ENCODE peak calls at places on chromosomes 7 and 10, in seven cellular contexts. One of them, this sample, is unnamed.

GRCh38 chr7:154684651-154685563 is 318.0 kb downstream of the PAXIP1 start:
- DNase-seq in hepatocyte: no peak
- DNase-seq in stimulated activated CD4-positive, alpha-beta T cell treated with anti-CD3 and anti-CD28 coated beads, Interleukin-1b, Interleukin-23, amount 100 ng/mL, for 1 hour: no peak
- DNase-seq in chondrocyte: no peak
- DNase-seq in iris pigment epithelial cell: no peak
- DNase-seq in naive thymus-derived CD4-positive, alpha-beta T cell: no peak
- DNase-seq in NCI-H1105: peak
- DNase-seq in this sample: no peak

GRCh38 chr7:134678115-134678514 is 31.5 kb downstream of the BPGM start:
- DNase-seq in hepatocyte: no peak
- DNase-seq in stimulated activated CD4-positive, alpha-beta T cell treated with anti-CD3 and anti-CD28 coated beads, Interleukin-1b, Interleukin-23, amount 100 ng/mL, for 1 hour: no peak
- DNase-seq in chondrocyte: no peak
- DNase-seq in iris pigment epithelial cell: no peak
- DNase-seq in naive thymus-derived CD4-positive, alpha-beta T cell: no peak
- DNase-seq in NCI-H1105: no peak
- DNase-seq in this sample: no peak

GRCh38 chr7:136275794-136276193 is 298.6 kb upstream of the MTPN start:
- DNase-seq in hepatocyte: no peak
- DNase-seq in stimulated activated CD4-positive, alpha-beta T cell treated with anti-CD3 and anti-CD28 coated beads, Interleukin-1b, Interleukin-23, amount 100 ng/mL, for 1 hour: no peak
- DNase-seq in chondrocyte: no peak
- DNase-seq in iris pigment epithelial cell: no peak
- DNase-seq in naive thymus-derived CD4-positive, alpha-beta T cell: no peak
- DNase-seq in NCI-H1105: no peak
- DNase-seq in this sample: no peak

GRCh38 chr10:112092529-112092928 is 91.0 kb downstream of the GPAM start:
- DNase-seq in hepatocyte: no peak
- DNase-seq in stimulated activated CD4-positive, alpha-beta T cell treated with anti-CD3 and anti-CD28 coated beads, Interleukin-1b, Interleukin-23, amount 100 ng/mL, for 1 hour: no peak
- DNase-seq in chondrocyte: no peak
- DNase-seq in iris pigment epithelial cell: peak
- DNase-seq in naive thymus-derived CD4-positive, alpha-beta T cell: no peak
- DNase-seq in NCI-H1105: no peak
- DNase-seq in this sample: no peak

GRCh38 chr10:30098624-30099023 is 39.2 kb upstream of the JCAD start:
- DNase-seq in hepatocyte: no peak
- DNase-seq in stimulated activated CD4-positive, alpha-beta T cell treated with anti-CD3 and anti-CD28 coated beads, Interleukin-1b, Interleukin-23, amount 100 ng/mL, for 1 hour: no peak
- DNase-seq in chondrocyte: no peak
- DNase-seq in iris pigment epithelial cell: peak
- DNase-seq in naive thymus-derived CD4-positive, alpha-beta T cell: no peak
- DNase-seq in NCI-H1105: no peak
- DNase-seq in this sample: no peak

GRCh38 chr10:130962240-130963051 is 349.1 kb downstream of the TCERG1L start:
- DNase-seq in hepatocyte: no peak
- DNase-seq in stimulated activated CD4-positive, alpha-beta T cell treated with anti-CD3 and anti-CD28 coated beads, Interleukin-1b, Interleukin-23, amount 100 ng/mL, for 1 hour: no peak
- DNase-seq in chondrocyte: no peak
- DNase-seq in iris pigment epithelial cell: no peak
- DNase-seq in naive thymus-derived CD4-positive, alpha-beta T cell: no peak
- DNase-seq in NCI-H1105: no peak
- DNase-seq in this sample: no peak

GRCh38 chr7:157072361-157072760 is 61.9 kb upstream of the MNX1 start:
- DNase-seq in hepatocyte: no peak
- DNase-seq in stimulated activated CD4-positive, alpha-beta T cell treated with anti-CD3 and anti-CD28 coated beads, Interleukin-1b, Interleukin-23, amount 100 ng/mL, for 1 hour: no peak
- DNase-seq in chondrocyte: peak
- DNase-seq in iris pigment epithelial cell: no peak
- DNase-seq in naive thymus-derived CD4-positive, alpha-beta T cell: no peak
- DNase-seq in NCI-H1105: no peak
- DNase-seq in this sample: no peak

GRCh38 chr7:121570365-121570764 is 174.3 kb upstream of the FAM3C start:
- DNase-seq in hepatocyte: no peak
- DNase-seq in stimulated activated CD4-positive, alpha-beta T cell treated with anti-CD3 and anti-CD28 coated beads, Interleukin-1b, Interleukin-23, amount 100 ng/mL, for 1 hour: no peak
- DNase-seq in chondrocyte: no peak
- DNase-seq in iris pigment epithelial cell: peak
- DNase-seq in naive thymus-derived CD4-positive, alpha-beta T cell: no peak
- DNase-seq in NCI-H1105: no peak
- DNase-seq in this sample: no peak

GRCh38 chr7:82745117-82745516 is 301.5 kb upstream of the CACNA2D1 start:
- DNase-seq in hepatocyte: no peak
- DNase-seq in stimulated activated CD4-positive, alpha-beta T cell treated with anti-CD3 and anti-CD28 coated beads, Interleukin-1b, Interleukin-23, amount 100 ng/mL, for 1 hour: no peak
- DNase-seq in chondrocyte: no peak
- DNase-seq in iris pigment epithelial cell: peak
- DNase-seq in naive thymus-derived CD4-positive, alpha-beta T cell: no peak
- DNase-seq in NCI-H1105: no peak
- DNase-seq in this sample: no peak

GRCh38 chr7:47819054-47819920 is 129.0 kb downstream of the PKD1L1 start:
- DNase-seq in hepatocyte: peak
- DNase-seq in stimulated activated CD4-positive, alpha-beta T cell treated with anti-CD3 and anti-CD28 coated beads, Interleukin-1b, Interleukin-23, amount 100 ng/mL, for 1 hour: no peak
- DNase-seq in chondrocyte: no peak
- DNase-seq in iris pigment epithelial cell: peak
- DNase-seq in naive thymus-derived CD4-positive, alpha-beta T cell: no peak
- DNase-seq in NCI-H1105: peak
- DNase-seq in this sample: peak

GRCh38 chr7:131522325-131522920 is 34.0 kb downstream of the PODXL start:
- DNase-seq in hepatocyte: no peak
- DNase-seq in stimulated activated CD4-positive, alpha-beta T cell treated with anti-CD3 and anti-CD28 coated beads, Interleukin-1b, Interleukin-23, amount 100 ng/mL, for 1 hour: no peak
- DNase-seq in chondrocyte: peak
- DNase-seq in iris pigment epithelial cell: no peak
- DNase-seq in naive thymus-derived CD4-positive, alpha-beta T cell: no peak
- DNase-seq in NCI-H1105: no peak
- DNase-seq in this sample: no peak

GRCh38 chr10:130233426-130233825 is 97.2 kb downstream of the GLRX3 start:
- DNase-seq in hepatocyte: no peak
- DNase-seq in stimulated activated CD4-positive, alpha-beta T cell treated with anti-CD3 and anti-CD28 coated beads, Interleukin-1b, Interleukin-23, amount 100 ng/mL, for 1 hour: no peak
- DNase-seq in chondrocyte: no peak
- DNase-seq in iris pigment epithelial cell: no peak
- DNase-seq in naive thymus-derived CD4-positive, alpha-beta T cell: no peak
- DNase-seq in NCI-H1105: no peak
- DNase-seq in this sample: no peak

GRCh38 chr7:35277359-35277758 is 23.5 kb upstream of the TBX20 start:
- DNase-seq in hepatocyte: no peak
- DNase-seq in stimulated activated CD4-positive, alpha-beta T cell treated with anti-CD3 and anti-CD28 coated beads, Interleukin-1b, Interleukin-23, amount 100 ng/mL, for 1 hour: no peak
- DNase-seq in chondrocyte: no peak
- DNase-seq in iris pigment epithelial cell: no peak
- DNase-seq in naive thymus-derived CD4-positive, alpha-beta T cell: no peak
- DNase-seq in NCI-H1105: no peak
- DNase-seq in this sample: no peak

GRCh38 chr7:90603346-90603745 is 7.2 kb downstream of the CDK14 start:
- DNase-seq in hepatocyte: no peak
- DNase-seq in stimulated activated CD4-positive, alpha-beta T cell treated with anti-CD3 and anti-CD28 coated beads, Interleukin-1b, Interleukin-23, amount 100 ng/mL, for 1 hour: no peak
- DNase-seq in chondrocyte: no peak
- DNase-seq in iris pigment epithelial cell: no peak
- DNase-seq in naive thymus-derived CD4-positive, alpha-beta T cell: no peak
- DNase-seq in NCI-H1105: no peak
- DNase-seq in this sample: no peak

GRCh38 chr7:132116369-132116768 is 459.9 kb downstream of the PLXNA4 start:
- DNase-seq in hepatocyte: no peak
- DNase-seq in stimulated activated CD4-positive, alpha-beta T cell treated with anti-CD3 and anti-CD28 coated beads, Interleukin-1b, Interleukin-23, amount 100 ng/mL, for 1 hour: no peak
- DNase-seq in chondrocyte: no peak
- DNase-seq in iris pigment epithelial cell: peak
- DNase-seq in naive thymus-derived CD4-positive, alpha-beta T cell: no peak
- DNase-seq in NCI-H1105: no peak
- DNase-seq in this sample: no peak